ENCODE peak calls at places on chromosomes 2 and 18, in four cellular contexts. E is IMR-90, D is K562, O is A549. T is an unnamed sample.

GRCh38 chr2:170972508-170973224 is 43.6 kb downstream of the GORASP2 start:
- DNase-seq in E (no peak), D (no peak), O (no peak), T (no peak)

GRCh38 chr2:72143441-72144356 is 4.0 kb downstream of the CYP26B1 start:
- DNase-seq in E (no peak), D (no peak), O (no peak), T (no peak)

GRCh38 chr18:23563377-23564043 is 22.8 kb downstream of the NPC1 start:
- DNase-seq in E (peak), D (no peak), O (no peak), T (no peak)

GRCh38 chr2:109260886-109261700 is 132.1 kb downstream of the SH3RF3 start:
- DNase-seq in E (peak), D (peak), O (peak), T (no peak)

GRCh38 chr2:211879323-211879722 is 659.3 kb downstream of the ERBB4 start:
- DNase-seq in E (peak), D (no peak), O (no peak), T (no peak)

GRCh38 chr2:71611781-71612545 is 158.6 kb downstream of the DYSF start:
- DNase-seq in E (no peak), D (no peak), O (no peak), T (no peak)

GRCh38 chr2:219856602-219857001 is 229.2 kb downstream of the SLC4A3 start:
- DNase-seq in E (no peak), D (no peak), O (no peak), T (no peak)

GRCh38 chr18:5943514-5943913 is 48.2 kb upstream of the TMEM200C start:
- DNase-seq in E (peak), D (no peak), O (no peak), T (no peak)

GRCh38 chr18:78993014-78993926 is 13.7 kb downstream of the SALL3 start:
- DNase-seq in E (no peak), D (no peak), O (no peak), T (no peak)

GRCh38 chr2:9113262-9113661 is 93.3 kb upstream of the ASAP2 start:
- DNase-seq in E (no peak), D (no peak), O (no peak), T (no peak)

GRCh38 chr2:37890893-37891495 is 34.1 kb upstream of the RMDN2 start:
- DNase-seq in E (peak), D (peak), O (peak), T (no peak)

GRCh38 chr2:51650769-51651168 is 618.8 kb upstream of the NRXN1 start:
- DNase-seq in E (no peak), D (no peak), O (no peak), T (no peak)

GRCh38 chr2:106523980-106524665 is 37.0 kb downstream of the CD8B2 start:
- DNase-seq in E (no peak), D (no peak), O (no peak), T (no peak)

GRCh38 chr18:63708650-63709049 is 5.9 kb downstream of the SERPINB11 start:
- DNase-seq in E (peak), D (no peak), O (no peak), T (no peak)

GRCh38 chr2:30272761-30273573 is 41.6 kb downstream of the LBH start:
- DNase-seq in E (peak), D (no peak), O (peak), T (no peak)

GRCh38 chr2:234579231-234579962 is 82.5 kb upstream of the ARL4C start:
- DNase-seq in E (peak), D (no peak), O (no peak), T (no peak)

GRCh38 chr2:207352978-207353377 is 176.8 kb upstream of the CREB1 start:
- DNase-seq in E (peak), D (peak), O (no peak), T (no peak)

GRCh38 chr2:182559623-182560022 is 132.8 kb upstream of the PDE1A start:
- DNase-seq in E (peak), D (no peak), O (no peak), T (no peak)

DNA sequence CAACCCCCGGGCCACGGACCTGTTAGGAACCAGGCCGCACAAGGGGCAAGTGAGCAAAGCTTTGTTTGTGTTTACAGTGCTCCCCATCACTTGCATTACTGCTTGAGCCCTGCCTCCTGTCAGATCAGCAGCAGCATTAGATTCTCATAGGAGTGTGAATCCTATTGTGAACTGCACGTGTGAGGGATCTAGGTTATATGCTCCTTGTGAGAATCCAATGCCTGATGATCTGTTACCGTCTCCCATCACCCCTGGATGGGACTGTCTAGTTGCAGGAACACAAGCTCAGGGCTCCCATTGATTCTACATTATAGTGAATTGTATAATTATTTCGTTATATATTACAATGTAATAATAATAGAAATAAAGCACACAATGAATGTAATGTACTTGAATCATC is 125.6 kb downstream of the FMNL2 start:
- DNase-seq in E (no peak), D (no peak), O (no peak), T (no peak)
- TF ChIP-seq RCOR1 in E (no peak), D (no peak), O (no peak), T (no peak)

GRCh38 chr18:12236141-12236540 is 18.0 kb upstream of the CIDEA start:
- DNase-seq in E (no peak), D (no peak), O (no peak), T (no peak)
- TF ChIP-seq RCOR1 in E (no peak), D (no peak), O (no peak), T (no peak)

GRCh38 chr2:83461135-83461534 is 997.9 kb downstream of the SUCLG1 start:
- DNase-seq in E (no peak), D (no peak), O (no peak), T (no peak)

GRCh38 chr2:83462881-83463280 is 996.2 kb downstream of the SUCLG1 start:
- DNase-seq in E (no peak), D (no peak), O (no peak), T (no peak)

GRCh38 chr2:83459456-83459855 is 999.6 kb downstream of the SUCLG1 start:
- DNase-seq in E (no peak), D (no peak), O (no peak), T (no peak)
- TF ChIP-seq RCOR1 in E (no peak), D (no peak), O (no peak), T (no peak)

DNA sequence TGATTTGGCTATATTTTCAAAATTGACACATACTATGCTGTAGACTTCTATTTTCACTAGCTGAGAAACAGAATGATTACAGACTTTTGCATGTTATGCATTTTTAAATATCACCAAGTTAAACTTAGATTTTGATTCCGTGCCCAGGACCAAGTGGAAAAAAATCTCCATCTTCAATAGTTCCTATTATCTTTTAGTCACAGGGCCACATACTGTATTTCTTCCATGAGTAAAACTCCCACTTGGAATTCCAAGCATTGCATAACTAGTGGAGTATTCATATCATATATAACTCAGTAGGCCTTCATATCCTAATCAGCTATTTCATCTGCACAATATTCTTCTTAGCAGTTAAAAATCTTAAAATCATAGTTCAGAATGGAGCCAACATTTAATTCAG is 470.9 kb downstream of the ARHGAP15 start:
- DNase-seq in E (peak), D (no peak), O (no peak), T (no peak)
- TF ChIP-seq RCOR1 in E (no peak), D (no peak), O (no peak), T (no peak)

GRCh38 chr2:42170619-42171395 is 1.7 kb downstream of the EML4 start:
- DNase-seq in E (no peak), D (no peak), O (no peak), T (no peak)

GRCh38 chr2:42171396-42171971 is 2.3 kb downstream of the EML4 start:
- DNase-seq in E (peak), D (no peak), O (no peak), T (no peak)

GRCh38 chr2:42169100-42169868 is at the start of gene EML4:
- DNase-seq in E (peak), D (peak), O (peak), T (peak)

GRCh38 chr2:42168459-42169099 is 574 bp upstream of the EML4 start:
- DNase-seq in E (no peak), D (no peak), O (no peak), T (no peak)

DNA sequence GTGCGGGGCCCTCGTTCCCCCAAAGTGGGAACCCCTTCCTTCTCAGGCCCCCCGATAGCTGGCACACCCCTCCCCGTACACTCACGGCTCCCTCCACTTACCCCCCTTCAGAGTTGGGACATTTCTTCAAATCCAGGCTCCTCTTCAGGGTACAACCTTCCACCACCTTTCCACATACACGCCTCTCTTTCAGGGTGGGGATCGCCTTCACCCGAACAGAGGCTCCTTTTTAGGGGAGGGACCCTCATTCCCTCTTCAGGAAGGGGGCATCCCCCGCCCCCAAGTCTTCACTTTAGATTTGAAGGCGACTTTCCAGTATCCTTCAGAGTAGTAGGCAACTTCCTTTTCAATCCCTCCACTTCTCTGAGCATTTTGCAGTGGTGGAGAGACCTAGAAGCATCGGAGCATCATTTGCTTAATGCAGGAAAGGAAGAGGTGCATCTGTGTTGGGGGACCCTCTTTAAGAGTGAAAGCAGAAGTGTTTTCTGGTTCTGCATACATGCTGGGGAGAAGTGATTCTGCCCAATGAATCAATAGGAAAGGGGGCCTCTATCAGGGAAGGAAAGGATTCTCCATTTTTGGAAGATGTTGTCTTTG is 814 bp downstream of the EML4 start:
- DNase-seq in E (peak), D (no peak), O (no peak), T (no peak)
- TF ChIP-seq RCOR1 in E (no peak), D (no peak), O (no peak), T (no peak)

GRCh38 chr2:55232084-55232862 is at the start of the genes CLHC1 and RPS27A:
- DNase-seq in E (peak), D (peak), O (peak), T (peak)
- TF ChIP-seq RCOR1 in E (no peak), D (peak), O (no peak), T (no peak)

GRCh38 chr2:3198119-3198518 is 179.5 kb downstream of the EIPR1 start:
- DNase-seq in E (no peak), D (no peak), O (peak), T (no peak)
- TF ChIP-seq RCOR1 in E (no peak), D (no peak), O (no peak), T (no peak)

GRCh38 chr2:201660293-201660895 is 17.1 kb upstream of the TMEM237 start:
- DNase-seq in E (no peak), D (no peak), O (no peak), T (no peak)
- TF ChIP-seq RCOR1 in E (no peak), D (no peak), O (no peak), T (no peak)

GRCh38 chr2:143152652-143153051 is 23.4 kb downstream of the ARHGAP15 start:
- DNase-seq in E (no peak), D (no peak), O (no peak), T (no peak)

GRCh38 chr2:143150287-143150686 is 21.1 kb downstream of the ARHGAP15 start:
- DNase-seq in E (no peak), D (no peak), O (no peak), T (no peak)

GRCh38 chr2:143148757-143149156 is 19.5 kb downstream of the ARHGAP15 start:
- DNase-seq in E (no peak), D (no peak), O (no peak), T (no peak)

GRCh38 chr2:143151111-143151752 is 22.0 kb downstream of the ARHGAP15 start:
- DNase-seq in E (no peak), D (no peak), O (no peak), T (no peak)

GRCh38 chr2:143152219-143152618 is 23.0 kb downstream of the ARHGAP15 start:
- DNase-seq in E (no peak), D (no peak), O (no peak), T (no peak)
- TF ChIP-seq RCOR1 in E (no peak), D (no peak), O (no peak), T (no peak)

T was measured in GM12878.